ENCODE peak calls at places on chromosomes 4 and X, in ten cellular contexts. One of them, this sample, is unnamed.

GRCh38 chrX:108022491-108023089 is 22.3 kb upstream of the VSIG1 start:
- DNase-seq in pancreas: no peak
- DNase-seq in GM12878: no peak
- DNase-seq in A673: no peak
- DNase-seq in left lung: no peak
- DNase-seq in left ventricle myocardium inferior: no peak
- DNase-seq in PC-3: peak; percentile 61
- DNase-seq in endodermal cell: no peak
- DNase-seq in HepG2: no peak
- DNase-seq in cardiac muscle cell: no peak
- DNase-seq in this sample: no peak

GRCh38 chr4:124953059-124953850 is 240.7 kb upstream of the ANKRD50 start:
- DNase-seq in pancreas: no peak
- DNase-seq in GM12878: no peak
- DNase-seq in A673: peak; percentile 65
- DNase-seq in left lung: no peak
- DNase-seq in left ventricle myocardium inferior: no peak
- DNase-seq in PC-3: peak; percentile 59
- DNase-seq in endodermal cell: no peak
- DNase-seq in HepG2: no peak
- DNase-seq in cardiac muscle cell: peak; percentile 92
- DNase-seq in this sample: no peak

GRCh38 chrX:132257116-132257515 is 37.9 kb upstream of the RAP2C start:
- DNase-seq in pancreas: no peak
- DNase-seq in GM12878: no peak
- DNase-seq in A673: no peak
- DNase-seq in left lung: no peak
- DNase-seq in left ventricle myocardium inferior: no peak
- DNase-seq in PC-3: no peak
- DNase-seq in endodermal cell: no peak
- DNase-seq in HepG2: no peak
- DNase-seq in cardiac muscle cell: no peak
- DNase-seq in this sample: no peak

GRCh38 chr4:97923096-97923495 is 220.2 kb downstream of the STPG2 start:
- DNase-seq in pancreas: no peak
- DNase-seq in GM12878: no peak
- DNase-seq in A673: no peak
- DNase-seq in left lung: no peak
- DNase-seq in left ventricle myocardium inferior: no peak
- DNase-seq in PC-3: no peak
- DNase-seq in endodermal cell: no peak
- DNase-seq in HepG2: no peak
- DNase-seq in cardiac muscle cell: no peak
- DNase-seq in this sample: peak; percentile 49

GRCh38 chr4:147833254-147833653 is 101.4 kb downstream of the ARHGAP10 start:
- DNase-seq in pancreas: no peak
- DNase-seq in GM12878: no peak
- DNase-seq in A673: no peak
- DNase-seq in left lung: no peak
- DNase-seq in left ventricle myocardium inferior: no peak
- DNase-seq in PC-3: no peak
- DNase-seq in endodermal cell: no peak
- DNase-seq in HepG2: no peak
- DNase-seq in cardiac muscle cell: no peak
- DNase-seq in this sample: no peak

GRCh38 chrX:38561126-38561868 is at the start of gene TSPAN7:
- DNase-seq in pancreas: peak; percentile 79
- DNase-seq in GM12878: no peak
- DNase-seq in A673: peak; percentile 80
- DNase-seq in left lung: peak; percentile 80
- DNase-seq in left ventricle myocardium inferior: peak; percentile 84
- DNase-seq in PC-3: peak; percentile 65
- DNase-seq in endodermal cell: peak; percentile 88
- DNase-seq in HepG2: peak; percentile 46
- DNase-seq in cardiac muscle cell: peak; percentile 78
- DNase-seq in this sample: peak; percentile 91

GRCh38 chrX:74613350-74614192 is 853 bp downstream of the RLIM start:
- DNase-seq in pancreas: no peak
- DNase-seq in GM12878: no peak
- DNase-seq in A673: peak; percentile 31
- DNase-seq in left lung: no peak
- DNase-seq in left ventricle myocardium inferior: no peak
- DNase-seq in PC-3: peak; percentile 6
- DNase-seq in endodermal cell: peak; percentile 52
- DNase-seq in HepG2: peak; percentile 6
- DNase-seq in cardiac muscle cell: peak; percentile 51
- DNase-seq in this sample: no peak

GRCh38 chr4:74536557-74536956 is 91.6 kb downstream of the AREG start:
- DNase-seq in pancreas: no peak
- DNase-seq in GM12878: no peak
- DNase-seq in A673: no peak
- DNase-seq in left lung: no peak
- DNase-seq in left ventricle myocardium inferior: no peak
- DNase-seq in PC-3: peak; percentile 46
- DNase-seq in endodermal cell: no peak
- DNase-seq in HepG2: no peak
- DNase-seq in cardiac muscle cell: peak; percentile 56
- DNase-seq in this sample: no peak

GRCh38 chr4:17494258-17494657 is 17.6 kb downstream of the QDPR start:
- DNase-seq in pancreas: no peak
- DNase-seq in GM12878: no peak
- DNase-seq in A673: peak; percentile 52
- DNase-seq in left lung: no peak
- DNase-seq in left ventricle myocardium inferior: no peak
- DNase-seq in PC-3: peak; percentile 37
- DNase-seq in endodermal cell: no peak
- DNase-seq in HepG2: no peak
- DNase-seq in cardiac muscle cell: peak; percentile 66
- DNase-seq in this sample: no peak

GRCh38 chr4:55010550-55010949 is 114.8 kb downstream of the KDR start:
- DNase-seq in pancreas: no peak
- DNase-seq in GM12878: no peak
- DNase-seq in A673: no peak
- DNase-seq in left lung: no peak
- DNase-seq in left ventricle myocardium inferior: no peak
- DNase-seq in PC-3: no peak
- DNase-seq in endodermal cell: no peak
- DNase-seq in HepG2: no peak
- DNase-seq in cardiac muscle cell: no peak
- DNase-seq in this sample: no peak

GRCh38 chr4:126207892-126208291 is 893.1 kb downstream of the FAT4 start:
- DNase-seq in pancreas: no peak
- DNase-seq in GM12878: no peak
- DNase-seq in A673: no peak
- DNase-seq in left lung: no peak
- DNase-seq in left ventricle myocardium inferior: no peak
- DNase-seq in PC-3: no peak
- DNase-seq in endodermal cell: no peak
- DNase-seq in HepG2: no peak
- DNase-seq in cardiac muscle cell: no peak
- DNase-seq in this sample: no peak

GRCh38 chrX:130268500-130269170 is at the start of gene ZNF280C:
- DNase-seq in pancreas: peak; percentile 85
- DNase-seq in GM12878: peak; percentile 70
- DNase-seq in A673: peak; percentile 95
- DNase-seq in left lung: peak; percentile 88
- DNase-seq in left ventricle myocardium inferior: peak; percentile 89
- DNase-seq in PC-3: peak; percentile 92
- DNase-seq in endodermal cell: peak; percentile 92
- DNase-seq in HepG2: peak; percentile 75
- DNase-seq in cardiac muscle cell: peak; percentile 95
- DNase-seq in this sample: peak; percentile 95

GRCh38 chrX:95044331-95044730 is 1370.3 kb downstream of the FAM133A start:
- DNase-seq in pancreas: no peak
- DNase-seq in GM12878: no peak
- DNase-seq in A673: no peak
- DNase-seq in left lung: no peak
- DNase-seq in left ventricle myocardium inferior: no peak
- DNase-seq in PC-3: no peak
- DNase-seq in endodermal cell: no peak
- DNase-seq in HepG2: no peak
- DNase-seq in cardiac muscle cell: no peak
- DNase-seq in this sample: no peak

GRCh38 chr4:89708903-89709361 is 128.0 kb downstream of the SNCA start:
- DNase-seq in pancreas: no peak
- DNase-seq in GM12878: no peak
- DNase-seq in A673: no peak
- DNase-seq in left lung: no peak
- DNase-seq in left ventricle myocardium inferior: no peak
- DNase-seq in PC-3: no peak
- DNase-seq in endodermal cell: no peak
- DNase-seq in HepG2: no peak
- DNase-seq in cardiac muscle cell: peak; percentile 85
- DNase-seq in this sample: no peak

GRCh38 chrX:102067966-102068723 is 57.3 kb upstream of the TCEAL2 start:
- DNase-seq in pancreas: no peak
- DNase-seq in GM12878: peak; percentile 1
- DNase-seq in A673: peak; percentile 43
- DNase-seq in left lung: no peak
- DNase-seq in left ventricle myocardium inferior: no peak
- DNase-seq in PC-3: peak; percentile 48
- DNase-seq in endodermal cell: peak; percentile 52
- DNase-seq in HepG2: peak; percentile 1
- DNase-seq in cardiac muscle cell: peak; percentile 7
- DNase-seq in this sample: no peak

GRCh38 chr4:56787380-56787779 is 34.1 kb downstream of the SPINK2 start:
- DNase-seq in pancreas: no peak
- DNase-seq in GM12878: no peak
- DNase-seq in A673: no peak
- DNase-seq in left lung: no peak
- DNase-seq in left ventricle myocardium inferior: no peak
- DNase-seq in PC-3: no peak
- DNase-seq in endodermal cell: peak; percentile 65
- DNase-seq in HepG2: no peak
- DNase-seq in cardiac muscle cell: peak; percentile 60
- DNase-seq in this sample: no peak

GRCh38 chr4:74267998-74268606 is 40.2 kb upstream of the EPGN start:
- DNase-seq in pancreas: no peak
- DNase-seq in GM12878: no peak
- DNase-seq in A673: no peak
- DNase-seq in left lung: no peak
- DNase-seq in left ventricle myocardium inferior: no peak
- DNase-seq in PC-3: peak; percentile 94
- DNase-seq in endodermal cell: no peak
- DNase-seq in HepG2: no peak
- DNase-seq in cardiac muscle cell: peak; percentile 76
- DNase-seq in this sample: no peak

GRCh38 chr4:173520921-173521473 is 9.0 kb downstream of the HAND2 start:
- DNase-seq in pancreas: no peak
- DNase-seq in GM12878: no peak
- DNase-seq in A673: no peak
- DNase-seq in left lung: no peak
- DNase-seq in left ventricle myocardium inferior: no peak
- DNase-seq in PC-3: no peak
- DNase-seq in endodermal cell: no peak
- DNase-seq in HepG2: no peak
- DNase-seq in cardiac muscle cell: no peak
- DNase-seq in this sample: no peak

GRCh38 chr4:83028976-83029375 is 6.0 kb upstream of the COPS4 start:
- DNase-seq in pancreas: no peak
- DNase-seq in GM12878: no peak
- DNase-seq in A673: no peak
- DNase-seq in left lung: no peak
- DNase-seq in left ventricle myocardium inferior: no peak
- DNase-seq in PC-3: no peak
- DNase-seq in endodermal cell: no peak
- DNase-seq in HepG2: no peak
- DNase-seq in cardiac muscle cell: no peak
- DNase-seq in this sample: no peak
- TF ChIP-seq CTCF in pancreas: no peak
- TF ChIP-seq CTCF in GM12878: no peak
- TF ChIP-seq CTCF in A673: no peak
- TF ChIP-seq CTCF in left lung: no peak
- TF ChIP-seq CTCF in left ventricle myocardium inferior: no peak
- TF ChIP-seq CTCF in PC-3: no peak
- TF ChIP-seq CTCF in endodermal cell: no peak
- TF ChIP-seq CTCF in HepG2: no peak
- TF ChIP-seq CTCF in cardiac muscle cell: no peak
- TF ChIP-seq CTCF in this sample: no peak

GRCh38 chr4:152102184-152103000 is 341.6 kb upstream of the GATB start:
- DNase-seq in pancreas: no peak
- DNase-seq in GM12878: no peak
- DNase-seq in A673: no peak
- DNase-seq in left lung: no peak
- DNase-seq in left ventricle myocardium inferior: no peak
- DNase-seq in PC-3: peak; percentile 86
- DNase-seq in endodermal cell: no peak
- DNase-seq in HepG2: peak; percentile 35
- DNase-seq in cardiac muscle cell: no peak
- DNase-seq in this sample: no peak
- H3K4me1 ChIP-seq in pancreas: no peaks in the 10 kb centered on the region
- H3K4me1 ChIP-seq in GM12878: peaks cover 8% of the 10 kb centered on the region
- H3K4me1 ChIP-seq in A673: no peaks in the 10 kb centered on the region
- H3K4me1 ChIP-seq in left lung: peaks cover 3% of the 10 kb centered on the region
- H3K4me1 ChIP-seq in left ventricle myocardium inferior: peaks cover 59% of the 10 kb centered on the region
- H3K4me1 ChIP-seq in PC-3: peaks cover 57% of the 10 kb centered on the region
- H3K4me1 ChIP-seq in endodermal cell: no peaks in the 10 kb centered on the region
- H3K4me1 ChIP-seq in HepG2: no peaks in the 10 kb centered on the region
- H3K4me1 ChIP-seq in cardiac muscle cell: peaks cover 23% of the 10 kb centered on the region
- H3K4me1 ChIP-seq in this sample: no peaks in the 10 kb centered on the region

DNA sequence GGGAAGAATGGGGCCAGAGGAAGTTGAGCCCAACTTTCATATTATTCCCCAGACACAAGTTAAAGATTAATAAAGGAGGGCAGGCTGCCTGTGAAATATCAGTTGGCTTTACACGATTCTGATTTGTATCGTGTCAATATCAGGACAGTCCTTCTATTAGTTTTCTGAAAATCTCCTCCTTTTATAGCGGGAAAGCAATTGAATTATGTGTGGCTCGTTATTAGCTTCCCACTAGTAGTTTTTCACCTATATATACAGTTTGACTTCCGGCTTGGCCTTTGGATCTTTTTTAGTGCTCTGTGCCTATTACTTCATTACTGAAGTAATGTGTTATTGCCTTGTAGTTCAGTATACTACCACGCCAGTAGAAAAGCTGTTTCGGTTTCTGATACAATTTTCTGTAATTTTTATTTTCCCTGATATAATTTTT is 1.8 kb downstream of the PDLIM5 start:
- DNase-seq in pancreas: no peak
- DNase-seq in GM12878: no peak
- DNase-seq in A673: peak; percentile 22
- DNase-seq in left lung: no peak
- DNase-seq in left ventricle myocardium inferior: no peak
- DNase-seq in PC-3: peak; percentile 19
- DNase-seq in endodermal cell: no peak
- DNase-seq in HepG2: peak; percentile 58
- DNase-seq in cardiac muscle cell: peak; percentile 30
- DNase-seq in this sample: no peak
- H3K4me3 ChIP-seq in pancreas: peak overlapping the region; percentile 96
- H3K4me3 ChIP-seq in GM12878: peak overlapping the region; percentile 87
- H3K4me3 ChIP-seq in A673: peak overlapping the region; percentile 82
- H3K4me3 ChIP-seq in left lung: peak overlapping the region; percentile 84
- H3K4me3 ChIP-seq in left ventricle myocardium inferior: peak overlapping the region; percentile 98
- H3K4me3 ChIP-seq in PC-3: peak overlapping the region; percentile 93
- H3K4me3 ChIP-seq in endodermal cell: peak overlapping the region; percentile 85
- H3K4me3 ChIP-seq in HepG2: peak overlapping the region; percentile 93
- H3K4me3 ChIP-seq in cardiac muscle cell: peak overlapping the region; percentile 94
- H3K4me3 ChIP-seq in this sample: peak overlapping the region; percentile 96

DNA sequence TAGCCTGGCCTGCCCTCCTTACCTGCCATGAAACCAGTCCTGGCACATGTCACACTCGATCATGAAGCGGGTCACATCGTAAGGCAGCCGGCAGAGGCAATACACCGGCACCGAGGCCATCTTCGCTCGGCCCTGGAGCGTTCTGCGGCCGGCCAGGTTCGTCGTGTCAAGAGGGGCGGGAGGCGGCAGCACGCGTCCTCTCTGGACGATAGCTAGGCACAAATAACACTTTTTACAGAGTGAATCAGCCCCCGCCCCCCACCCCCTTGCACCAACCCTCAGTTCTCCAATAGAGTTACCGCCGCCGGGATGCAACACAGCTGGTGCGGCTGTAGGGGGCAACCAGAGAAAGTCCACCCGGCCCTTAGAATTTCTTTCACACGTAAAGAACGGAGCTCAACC is 1.7 kb downstream of the PHF8 start:
- DNase-seq in pancreas: peak; percentile 21
- DNase-seq in GM12878: no peak
- DNase-seq in A673: peak; percentile 64
- DNase-seq in left lung: peak; percentile 43
- DNase-seq in left ventricle myocardium inferior: peak; percentile 25
- DNase-seq in PC-3: peak; percentile 67
- DNase-seq in endodermal cell: peak; percentile 79
- DNase-seq in HepG2: peak; percentile 48
- DNase-seq in cardiac muscle cell: peak; percentile 68
- DNase-seq in this sample: peak; percentile 60
- TF ChIP-seq CTCF in pancreas: no peak
- TF ChIP-seq CTCF in GM12878: peak; percentile 32
- TF ChIP-seq CTCF in A673: peak; percentile 16
- TF ChIP-seq CTCF in left lung: no peak
- TF ChIP-seq CTCF in left ventricle myocardium inferior: peak; percentile 35
- TF ChIP-seq CTCF in PC-3: peak; percentile 25
- TF ChIP-seq CTCF in endodermal cell: peak; percentile 58
- TF ChIP-seq CTCF in HepG2: peak; percentile 29
- TF ChIP-seq CTCF in cardiac muscle cell: peak; percentile 28
- TF ChIP-seq CTCF in this sample: peak; percentile 23